ENCODE peak calls at places on chromosomes 2 and 18, in six cellular contexts. O is hepatocyte, L is lower lobe of right lung, R is fibroblast of pulmonary artery, T is fibroblast of lung, I is fibroblast of mammary gland. M is an unnamed sample.

GRCh38 chr18:63975632-63976031 is 5.8 kb downstream of the SERPINB8 start:
- DNase-seq in O (no peak), L (no peak), R (no peak), T (no peak), I (no peak), M (no peak)

GRCh38 chr2:164589522-164589921 is 31.8 kb downstream of the GRB14 start:
- DNase-seq in O (no peak), L (no peak), R (peak), T (peak), I (peak), M (peak)

GRCh38 chr2:57703407-57703806 is 343.2 kb upstream of the VRK2 start:
- DNase-seq in O (no peak), L (no peak), R (no peak), T (no peak), I (no peak), M (no peak)

GRCh38 chr18:36035253-36035652 is 32.1 kb downstream of the RPRD1A start:
- DNase-seq in O (no peak), L (no peak), R (no peak), T (peak), I (no peak), M (no peak)

GRCh38 chr2:289362-290089 is 1.6 kb upstream of the ALKAL2 start:
- DNase-seq in O (peak), L (no peak), R (peak), T (peak), I (peak), M (peak)

GRCh38 chr18:63454497-63454896 is 22.3 kb upstream of the SERPINB5 start:
- DNase-seq in O (no peak), L (no peak), R (no peak), T (no peak), I (no peak), M (no peak)

GRCh38 chr18:13409997-13410396 is 191.4 kb downstream of the LDLRAD4 start:
- DNase-seq in O (no peak), L (no peak), R (no peak), T (no peak), I (no peak), M (no peak)

GRCh38 chr2:134170269-134170668 is 83.6 kb upstream of the MGAT5 start:
- DNase-seq in O (no peak), L (no peak), R (peak), T (peak), I (peak), M (peak)

GRCh38 chr2:207772081-207772843 is 2.6 kb upstream of the FZD5 start:
- DNase-seq in O (peak), L (no peak), R (peak), T (peak), I (peak), M (no peak)

GRCh38 chr2:108611021-108611420 is 76.8 kb downstream of the LIMS1 start:
- DNase-seq in O (no peak), L (no peak), R (no peak), T (no peak), I (no peak), M (no peak)

GRCh38 chr2:199940373-199940772 is 14.9 kb downstream of the TYW5 start:
- DNase-seq in O (no peak), L (no peak), R (peak), T (peak), I (peak), M (peak)

GRCh38 chr2:119113489-119113770 is 45.1 kb downstream of the C1QL2 start:
- DNase-seq in O (no peak), L (no peak), R (no peak), T (no peak), I (no peak), M (no peak)

GRCh38 chr2:28049416-28049815 is 158.9 kb downstream of the BABAM2 start:
- DNase-seq in O (no peak), L (no peak), R (no peak), T (peak), I (no peak), M (no peak)

GRCh38 chr18:37272841-37273240 is 292.8 kb downstream of the CELF4 start:
- DNase-seq in O (no peak), L (no peak), R (no peak), T (no peak), I (no peak), M (no peak)

GRCh38 chr2:149200109-149200520 is 130.3 kb upstream of the LYPD6 start:
- DNase-seq in O (no peak), L (no peak), R (peak), T (peak), I (peak), M (peak)

GRCh38 chr2:219453691-219454131 is 19.1 kb downstream of the SPEG start:
- DNase-seq in O (peak), L (peak), R (peak), T (peak), I (peak), M (peak)

GRCh38 chr18:2878656-2879330 is 32.0 kb downstream of the EMILIN2 start:
- DNase-seq in O (no peak), L (no peak), R (no peak), T (no peak), I (peak), M (no peak)

GRCh38 chr2:151267537-151267936 is 5.9 kb upstream of the RBM43 start:
- DNase-seq in O (no peak), L (no peak), R (no peak), T (no peak), I (no peak), M (no peak)

GRCh38 chr2:233440714-233441113 is 86.4 kb downstream of the DGKD start:
- DNase-seq in O (no peak), L (peak), R (no peak), T (no peak), I (no peak), M (no peak)

GRCh38 chr2:191150451-191151314 is at the start of gene STAT4:
- DNase-seq in O (peak), L (peak), R (peak), T (peak), I (peak), M (peak)

GRCh38 chr2:60066971-60067370 is 486.5 kb downstream of the BCL11A start:
- DNase-seq in O (peak), L (no peak), R (no peak), T (no peak), I (no peak), M (no peak)

GRCh38 chr2:102114290-102114721 is 28.2 kb upstream of the IL1R1 start:
- DNase-seq in O (no peak), L (no peak), R (peak), T (peak), I (peak), M (peak)

GRCh38 chr18:57959278-57959677 is 84.7 kb upstream of the NEDD4L start:
- DNase-seq in O (peak), L (peak), R (peak), T (peak), I (peak), M (peak)

GRCh38 chr2:46390901-46391395 is 88.4 kb upstream of the TMEM247 start:
- DNase-seq in O (no peak), L (no peak), R (no peak), T (no peak), I (no peak), M (no peak)

GRCh38 chr2:46394649-46395510 is 84.5 kb upstream of the TMEM247 start:
- DNase-seq in O (no peak), L (no peak), R (no peak), T (peak), I (no peak), M (no peak)

GRCh38 chr2:46393865-46394264 is 85.5 kb upstream of the TMEM247 start:
- DNase-seq in O (no peak), L (no peak), R (no peak), T (no peak), I (no peak), M (no peak)

GRCh38 chr2:46392561-46393351 is 86.6 kb upstream of the TMEM247 start:
- DNase-seq in O (no peak), L (no peak), R (no peak), T (no peak), I (no peak), M (no peak)

DNA sequence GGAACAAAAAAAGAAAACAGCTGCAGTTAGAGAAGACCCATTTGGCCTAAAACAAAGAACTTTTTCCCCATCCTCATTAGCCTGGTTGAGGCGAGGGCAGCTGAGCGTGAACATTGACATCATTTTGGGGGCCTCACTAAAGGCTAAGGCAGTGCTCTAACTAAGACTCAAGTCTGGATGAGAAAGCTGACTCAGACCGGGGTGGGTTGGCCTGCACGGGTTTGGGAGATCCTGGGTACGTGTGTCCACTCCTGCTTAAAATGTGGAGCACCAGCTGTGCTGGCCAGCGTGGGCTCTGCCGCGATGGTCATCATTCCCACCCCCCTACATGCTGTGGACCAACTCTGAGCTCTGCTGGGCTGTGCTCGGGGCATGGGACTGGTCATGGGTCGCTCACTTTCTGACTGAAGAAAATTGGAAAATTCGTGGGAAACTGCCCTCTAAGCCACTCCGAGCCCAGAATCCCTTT is 86.0 kb upstream of the TMEM247 start:
- DNase-seq in O (no peak), L (no peak), R (no peak), T (no peak), I (no peak), M (no peak)
- H3K4me3 ChIP-seq in O (no peak), L (no peak), R (no peak), T (no peak), I (no peak), M (no peak)

GRCh38 chr2:106704798-106705197 is 181.2 kb downstream of the ST6GAL2 start:
- DNase-seq in O (no peak), L (no peak), R (no peak), T (no peak), I (no peak), M (no peak)
- TF ChIP-seq CTCF in O (no peak), L (no peak), R (no peak), T (no peak), I (no peak), M (no peak)

DNA sequence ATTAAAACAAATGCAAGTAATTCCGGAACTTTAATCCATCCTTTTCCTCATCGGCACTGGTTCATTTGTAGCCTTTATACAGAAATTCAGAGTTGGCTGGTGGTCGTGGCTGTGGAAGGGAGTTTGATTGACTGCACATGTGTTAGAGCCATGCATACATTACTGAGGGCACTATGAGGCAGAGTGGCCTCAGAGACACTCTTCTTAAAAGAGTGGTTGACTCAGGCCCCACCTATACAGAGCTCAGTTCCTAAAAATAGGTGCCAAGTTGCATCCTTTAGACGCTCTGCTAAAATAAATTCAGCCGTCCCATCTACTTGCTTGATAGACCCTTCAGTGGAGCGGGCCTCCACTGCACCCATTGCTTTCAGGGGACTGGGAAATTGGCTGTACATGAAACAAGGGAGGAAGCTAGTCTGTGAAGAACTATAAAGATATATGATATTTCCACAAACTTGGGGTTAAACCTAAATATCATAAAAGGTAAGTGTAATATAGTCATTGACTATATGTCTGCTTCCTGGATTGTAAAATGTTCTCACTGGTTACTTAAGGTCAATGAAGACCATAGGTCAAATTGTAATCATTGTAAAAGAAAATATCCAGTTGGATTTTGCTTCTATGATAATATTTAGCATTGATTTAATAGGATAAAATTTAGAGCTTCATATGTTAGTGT is 298.9 kb downstream of the XIRP2 start:
- DNase-seq in O (no peak), L (no peak), R (no peak), T (no peak), I (no peak), M (no peak)
- H3K4me3 ChIP-seq in O (no peak), L (no peak), R (no peak), T (no peak), I (no peak), M (no peak)

GRCh38 chr18:9763876-9764605 is 55.9 kb downstream of the RAB31 start:
- DNase-seq in O (no peak), L (no peak), R (no peak), T (peak), I (no peak), M (no peak)
- TF ChIP-seq CTCF in O (no peak), L (no peak), R (no peak), T (no peak), I (no peak), M (no peak)

GRCh38 chr18:48958951-48959350 is 8.2 kb upstream of the SMAD7 start:
- DNase-seq in O (no peak), L (no peak), R (no peak), T (no peak), I (no peak), M (no peak)

GRCh38 chr18:48962252-48962856 is 11.6 kb upstream of the SMAD7 start:
- DNase-seq in O (no peak), L (no peak), R (no peak), T (no peak), I (no peak), M (no peak)

GRCh38 chr18:48959551-48959920 is 8.8 kb upstream of the SMAD7 start:
- DNase-seq in O (no peak), L (no peak), R (no peak), T (no peak), I (no peak), M (no peak)

GRCh38 chr18:48961547-48961946 is 10.8 kb upstream of the SMAD7 start:
- DNase-seq in O (peak), L (no peak), R (peak), T (peak), I (no peak), M (peak)

DNA sequence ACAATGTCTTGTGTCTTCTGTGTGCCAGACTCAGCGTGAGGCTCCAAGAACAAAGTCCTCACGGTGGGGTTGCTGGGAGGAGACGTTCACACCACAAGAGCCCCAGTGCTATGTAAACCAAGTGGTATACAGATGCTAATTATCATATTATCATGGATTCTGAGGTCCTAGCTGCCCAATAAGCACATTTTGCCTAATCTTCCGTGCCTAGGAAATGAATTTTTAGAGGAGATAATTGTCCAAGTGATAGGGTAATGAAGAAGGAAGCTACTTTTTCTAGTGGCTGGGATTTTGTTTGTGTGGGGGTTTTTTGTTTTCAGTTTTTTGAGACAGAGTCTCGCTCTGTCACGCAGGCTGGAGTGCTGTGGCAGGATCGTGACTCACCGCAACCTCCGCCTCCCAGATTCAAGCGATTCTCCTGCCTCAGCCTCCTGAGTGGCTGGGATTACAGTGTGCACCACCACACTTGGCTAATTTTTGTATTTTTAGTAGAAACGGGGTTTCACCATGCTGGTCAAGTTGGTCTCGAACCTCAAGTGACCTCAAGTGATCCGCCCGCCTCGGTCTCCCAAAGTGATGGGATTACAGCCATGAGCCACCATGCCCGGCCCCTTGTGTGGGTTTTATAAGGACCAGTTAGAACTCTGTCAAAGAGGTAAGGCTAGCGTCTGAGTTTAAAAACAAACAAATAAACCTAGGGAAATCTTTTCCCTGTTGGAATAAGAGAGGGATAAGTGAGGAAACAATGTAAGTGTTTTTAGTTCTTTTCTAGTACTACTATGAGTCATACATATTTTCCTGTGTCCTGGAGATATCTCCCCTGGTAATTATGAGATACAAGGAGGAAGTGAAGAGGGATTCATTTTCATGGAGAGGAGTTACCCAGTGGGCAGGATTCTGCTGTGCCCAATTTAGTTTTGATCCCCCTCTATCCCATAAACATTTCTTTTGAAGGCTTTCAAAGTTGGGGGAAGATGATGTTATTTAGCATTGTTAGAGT is 9.5 kb upstream of the SMAD7 start:
- DNase-seq in O (peak), L (no peak), R (peak), T (peak), I (peak), M (peak)
- H3K4me3 ChIP-seq in O (no peak), L (no peak), R (no peak), T (no peak), I (no peak), M (no peak)

DNA sequence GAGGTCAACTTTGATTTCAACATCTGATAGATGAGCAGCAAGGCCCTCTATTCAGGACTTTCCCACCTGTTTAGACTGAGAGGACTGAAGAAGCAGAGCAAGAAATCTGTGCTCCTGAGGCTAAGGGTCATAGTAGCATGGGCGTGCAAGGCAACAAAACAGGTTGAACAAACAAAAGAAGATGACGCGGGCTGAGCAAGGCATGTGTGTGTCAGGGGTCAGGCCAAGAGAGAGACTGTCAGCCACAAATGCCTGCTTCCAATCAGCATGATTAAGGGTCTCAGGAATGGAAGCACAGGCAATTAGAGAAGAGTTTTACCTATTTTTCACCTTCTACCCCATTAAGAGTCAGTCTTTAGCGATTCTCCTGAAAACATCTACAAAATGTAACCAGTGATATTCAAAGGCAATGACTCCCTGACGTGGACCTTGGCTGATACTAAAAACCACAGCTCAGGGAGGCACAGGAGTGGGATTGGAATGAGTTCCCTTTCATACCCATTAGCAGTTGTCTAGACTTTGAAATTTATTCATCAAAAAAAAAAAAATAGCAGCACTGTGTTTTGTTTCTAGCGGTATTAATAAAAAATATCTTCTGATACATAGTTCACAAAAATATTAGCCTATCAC is 81.9 kb downstream of the DYNAP start:
- DNase-seq in O (peak), L (no peak), R (no peak), T (peak), I (peak), M (peak)
- TF ChIP-seq CTCF in O (no peak), L (no peak), R (no peak), T (no peak), I (no peak), M (no peak)